ENCODE peak calls at places on chromosomes 11 and 22, in eight cellular contexts. C, R, K, V, T, N, L and B are unnamed samples.

GRCh38 chr11:117597083-117597482 is 199.9 kb downstream of the DSCAML1 start:
- DNase-seq in V (peak; percentile 32), R (no peak), T (no peak), L (no peak), N (peak; percentile 34), C (peak; percentile 39), K (peak; percentile 47), B (peak; percentile 36)

GRCh38 chr11:123507043-123507442 is 77.0 kb downstream of the GRAMD1B start:
- DNase-seq in V (peak; percentile 42), T (no peak), K (no peak), C (no peak), L (no peak), N (no peak), R (no peak), B (no peak)

GRCh38 chr11:16385099-16385498 is 28.8 kb upstream of the SOX6 start:
- DNase-seq in C (no peak), V (no peak), N (no peak), L (no peak), K (no peak), R (no peak), T (no peak), B (no peak)

GRCh38 chr11:11022126-11022730 is 164.4 kb upstream of the ZBED5 start:
- DNase-seq in R (no peak), T (no peak), K (no peak), N (peak; percentile 16), C (no peak), V (peak; percentile 24), L (no peak), B (peak; percentile 21)

GRCh38 chr11:62602141-62603071 is 741 bp upstream of the MTA2 start:
- DNase-seq in L (peak; percentile 86), N (no peak), K (peak; percentile 74), T (peak; percentile 71), C (peak; percentile 82), R (peak; percentile 65), V (peak; percentile 46), B (peak; percentile 75)

GRCh38 chr22:17822087-17822486 is 47.8 kb upstream of the BID start:
- DNase-seq in K (no peak), V (no peak), R (no peak), C (no peak), T (no peak), N (no peak), L (no peak), B (no peak)

GRCh38 chr11:9150501-9150900 is 59.1 kb upstream of the SCUBE2 start:
- DNase-seq in C (no peak), T (no peak), K (no peak), L (no peak), R (no peak), N (peak; percentile 79), V (peak; percentile 95), B (no peak)

GRCh38 chr11:35289821-35290220 is 129.5 kb downstream of the SLC1A2 start:
- DNase-seq in V (peak; percentile 60), N (peak; percentile 66), L (no peak), T (no peak), K (no peak), C (no peak), R (no peak), B (no peak)

GRCh38 chr11:17384002-17384511 is 4.4 kb downstream of the KCNJ11 start:
- DNase-seq in K (peak; percentile 79), V (peak; percentile 79), L (peak; percentile 81), R (peak; percentile 84), C (peak; percentile 77), N (peak; percentile 34), T (peak; percentile 87), B (peak; percentile 78)

GRCh38 chr11:96063053-96063452 is 139.1 kb upstream of the MTMR2 start:
- DNase-seq in V (no peak), K (no peak), C (no peak), N (no peak), R (no peak), T (no peak), L (no peak), B (no peak)

GRCh38 chr11:64048042-64048854 is 12.5 kb downstream of the FLRT1 start:
- DNase-seq in T (no peak), K (no peak), C (no peak), L (no peak), V (no peak), R (no peak), N (no peak), B (no peak)

GRCh38 chr11:19980957-19981669 is 179.2 kb downstream of the DBX1 start:
- DNase-seq in L (no peak), T (peak; percentile 49), C (no peak), R (no peak), V (peak; percentile 74), K (no peak), N (peak; percentile 69), B (no peak)

GRCh38 chr11:123519797-123520193 is 89.7 kb downstream of the GRAMD1B start:
- DNase-seq in C (no peak), V (no peak), T (no peak), N (no peak), L (no peak), R (no peak), K (no peak), B (no peak)

GRCh38 chr22:18088825-18089568 is 11.2 kb downstream of the PEX26 start:
- DNase-seq in N (no peak), T (peak; percentile 61), L (no peak), C (no peak), V (no peak), K (no peak), R (no peak), B (no peak)

GRCh38 chr11:117662870-117663269 is 134.1 kb downstream of the DSCAML1 start:
- DNase-seq in L (no peak), R (no peak), T (no peak), V (no peak), N (no peak), K (no peak), C (no peak), B (no peak)

GRCh38 chr11:127392575-127392974 is 392.0 kb upstream of the KIRREL3 start:
- DNase-seq in C (no peak), T (no peak), L (no peak), N (no peak), K (no peak), R (no peak), V (no peak), B (no peak)

GRCh38 chr11:11346249-11346648 is 6.8 kb downstream of the CSNK2A3 start:
- DNase-seq in K (no peak), T (no peak), L (no peak), N (no peak), C (no peak), V (no peak), R (no peak), B (no peak)

GRCh38 chr11:44894217-44894617 is 56.5 kb downstream of the TP53I11 start:
- DNase-seq in K (peak; percentile 70), R (peak; percentile 50), C (peak; percentile 71), V (peak; percentile 66), L (peak; percentile 63), N (peak; percentile 16), T (peak; percentile 40), B (peak; percentile 82)

GRCh38 chr11:10930224-10930960 is 72.5 kb upstream of the ZBED5 start:
- DNase-seq in V (peak; percentile 33), C (no peak), L (no peak), K (no peak), T (peak; percentile 18), N (peak; percentile 4), R (no peak), B (no peak)

GRCh38 chr11:96607890-96608558 is 218.2 kb downstream of the JRKL start:
- DNase-seq in C (no peak), V (no peak), N (no peak), T (no peak), K (no peak), L (no peak), R (no peak), B (no peak)

GRCh38 chr11:72144807-72145565 is 9.5 kb downstream of the FOLR3 start:
- DNase-seq in C (no peak), V (peak; percentile 87), L (no peak), T (no peak), R (no peak), K (no peak), N (peak; percentile 26), B (no peak)

GRCh38 chr11:10379871-10380568 is 75.0 kb upstream of the AMPD3 start:
- DNase-seq in C (no peak), N (no peak), T (peak; percentile 22), V (peak; percentile 37), L (no peak), R (no peak), K (no peak), B (no peak)

GRCh38 chr11:67664213-67664585 is 10.2 kb downstream of the ALDH3B2 start:
- DNase-seq in C (no peak), K (no peak), L (no peak), T (no peak), R (no peak), N (no peak), V (no peak), B (no peak)

GRCh38 chr11:73236879-73237278 is 18.8 kb downstream of the P2RY2 start:
- DNase-seq in N (no peak), V (peak; percentile 18), L (no peak), R (peak; percentile 61), K (peak; percentile 51), C (peak; percentile 66), T (no peak), B (peak; percentile 54)

GRCh38 chr11:119830400-119830799 is 101.4 kb upstream of the NECTIN1 start:
- DNase-seq in L (no peak), K (no peak), C (no peak), N (no peak), V (no peak), T (no peak), R (no peak), B (no peak)

GRCh38 chr11:107757661-107758060 is 45.8 kb upstream of the SLN start:
- DNase-seq in N (no peak), L (no peak), T (no peak), V (no peak), C (no peak), R (no peak), K (no peak), B (no peak)
- TF ChIP-seq CTCF in N (peak; percentile 49), L (no peak), T (no peak), V (no peak), C (no peak), R (no peak), K (no peak), B (no peak)

GRCh38 chr11:114400222-114400973 is at the start of the genes C11orf71 and RBM7:
- DNase-seq in R (peak; percentile 98), K (peak; percentile 98), V (peak; percentile 99), T (peak; percentile 98), C (peak; percentile 99), L (peak; percentile 99), N (peak; percentile 98), B (peak; percentile 98)
- TF ChIP-seq CTCF in R (no peak), K (no peak), V (no peak), T (peak; percentile 13), C (no peak), L (no peak), N (no peak), B (no peak)

DNA sequence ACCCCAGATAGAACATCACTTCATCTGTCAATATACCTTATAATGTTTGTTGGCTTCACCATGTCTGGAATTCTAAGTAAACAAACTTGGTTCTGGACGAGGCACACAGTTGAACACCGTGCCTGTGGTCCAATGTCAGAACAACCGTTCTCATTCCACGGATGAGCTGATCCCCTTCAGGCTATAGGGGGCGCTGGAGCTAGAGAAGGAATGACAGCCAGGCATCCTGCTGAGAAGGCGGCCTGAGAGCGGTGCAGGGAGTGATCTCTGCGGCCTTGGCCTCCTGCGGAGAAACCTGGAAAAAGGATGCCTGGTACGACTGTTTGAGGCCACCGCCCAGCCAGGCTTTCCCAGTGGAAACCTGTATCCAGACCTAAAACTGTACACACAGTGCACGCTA is 48.7 kb downstream of the FDX1 start:
- DNase-seq in V (no peak), N (no peak), T (no peak), L (no peak), C (no peak), K (no peak), R (no peak), B (no peak)
- TF ChIP-seq CTCF in V (no peak), N (peak; percentile 60), T (no peak), L (no peak), C (no peak), K (no peak), R (no peak), B (no peak)

GRCh38 chr22:22043296-22044078 is 60.9 kb upstream of the TOP3B start:
- DNase-seq in K (no peak), L (no peak), T (no peak), R (no peak), N (no peak), V (no peak), C (no peak), B (no peak)
- TF ChIP-seq CTCF in K (no peak), L (no peak), T (no peak), R (no peak), N (no peak), V (no peak), C (no peak), B (no peak)